ENCODE peak calls at places on chromosomes 12 and 14, in four cellular contexts. B is tibial artery, Z is NB4, Y is brain microvascular endothelial cell. K is an unnamed sample.

GRCh38 chr14:71354801-71355200 is 447.5 kb downstream of the PCNX1 start:
- DNase-seq in B (no peak), Z (no peak), Y (no peak), K (no peak)

GRCh38 chr12:12046401-12046800 is 24.3 kb upstream of the BCL2L14 start:
- DNase-seq in B (no peak), Z (no peak), Y (no peak), K (no peak)

GRCh38 chr12:43370299-43370698 is 181.7 kb downstream of the ADAMTS20 start:
- DNase-seq in B (no peak), Z (peak; percentile 16), Y (peak; percentile 63), K (no peak)

GRCh38 chr12:50888666-50889065 is 45.9 kb downstream of the TMPRSS12 start:
- DNase-seq in B (no peak), Z (no peak), Y (no peak), K (no peak)

GRCh38 chr12:70711831-70712230 is 74.6 kb upstream of the PTPRB start:
- DNase-seq in B (no peak), Z (no peak), Y (no peak), K (no peak)

GRCh38 chr12:68001486-68002466 is 12.5 kb downstream of the IFNG-AS1 start:
- DNase-seq in B (no peak), Z (peak; percentile 50), Y (no peak), K (no peak)

GRCh38 chr14:87133073-87133815 is 859.7 kb downstream of the GALC start:
- DNase-seq in B (no peak), Z (no peak), Y (peak; percentile 1), K (no peak)

GRCh38 chr12:131041216-131041967 is 87.7 kb downstream of the ADGRD1 start:
- DNase-seq in B (no peak), Z (no peak), Y (no peak), K (peak; percentile 71)

GRCh38 chr14:105203057-105203494 is 22.0 kb upstream of the NUDT14 start:
- DNase-seq in B (peak; percentile 84), Z (peak; percentile 60), Y (peak; percentile 56), K (peak; percentile 94)

GRCh38 chr14:54676822-54677708 is 110.1 kb downstream of the SAMD4A start:
- DNase-seq in B (no peak), Z (no peak), Y (peak; percentile 92), K (peak; percentile 65)

GRCh38 chr14:54579606-54580005 is 12.7 kb downstream of the SAMD4A start:
- DNase-seq in B (no peak), Z (no peak), Y (peak; percentile 47), K (no peak)

GRCh38 chr12:131738196-131738595 is 27.3 kb downstream of the SFSWAP start:
- DNase-seq in B (no peak), Z (no peak), Y (no peak), K (no peak)

GRCh38 chr12:11698729-11699128 is 49.3 kb downstream of the ETV6 start:
- DNase-seq in B (no peak), Z (no peak), Y (no peak), K (no peak)

GRCh38 chr14:55249423-55249822 is 21.8 kb upstream of the FBXO34 start:
- DNase-seq in B (no peak), Z (no peak), Y (peak; percentile 54), K (no peak)

GRCh38 chr12:67456281-67456918 is 187.2 kb downstream of the CAND1 start:
- DNase-seq in B (no peak), Z (no peak), Y (peak; percentile 65), K (no peak)

GRCh38 chr12:26514364-26514763 is 318.6 kb downstream of the ITPR2 start:
- DNase-seq in B (no peak), Z (no peak), Y (no peak), K (no peak)

GRCh38 chr12:66066929-66067281 is 63.6 kb downstream of the LLPH start:
- DNase-seq in B (no peak), Z (no peak), Y (no peak), K (no peak)

GRCh38 chr12:66065146-66065545 is 65.4 kb downstream of the LLPH start:
- DNase-seq in B (no peak), Z (no peak), Y (no peak), K (no peak)

GRCh38 chr12:66063976-66064375 is 66.6 kb downstream of the LLPH start:
- DNase-seq in B (no peak), Z (no peak), Y (no peak), K (no peak)

GRCh38 chr12:66065623-66066022 is 64.9 kb downstream of the LLPH start:
- DNase-seq in B (no peak), Z (no peak), Y (peak; percentile 27), K (no peak)

DNA sequence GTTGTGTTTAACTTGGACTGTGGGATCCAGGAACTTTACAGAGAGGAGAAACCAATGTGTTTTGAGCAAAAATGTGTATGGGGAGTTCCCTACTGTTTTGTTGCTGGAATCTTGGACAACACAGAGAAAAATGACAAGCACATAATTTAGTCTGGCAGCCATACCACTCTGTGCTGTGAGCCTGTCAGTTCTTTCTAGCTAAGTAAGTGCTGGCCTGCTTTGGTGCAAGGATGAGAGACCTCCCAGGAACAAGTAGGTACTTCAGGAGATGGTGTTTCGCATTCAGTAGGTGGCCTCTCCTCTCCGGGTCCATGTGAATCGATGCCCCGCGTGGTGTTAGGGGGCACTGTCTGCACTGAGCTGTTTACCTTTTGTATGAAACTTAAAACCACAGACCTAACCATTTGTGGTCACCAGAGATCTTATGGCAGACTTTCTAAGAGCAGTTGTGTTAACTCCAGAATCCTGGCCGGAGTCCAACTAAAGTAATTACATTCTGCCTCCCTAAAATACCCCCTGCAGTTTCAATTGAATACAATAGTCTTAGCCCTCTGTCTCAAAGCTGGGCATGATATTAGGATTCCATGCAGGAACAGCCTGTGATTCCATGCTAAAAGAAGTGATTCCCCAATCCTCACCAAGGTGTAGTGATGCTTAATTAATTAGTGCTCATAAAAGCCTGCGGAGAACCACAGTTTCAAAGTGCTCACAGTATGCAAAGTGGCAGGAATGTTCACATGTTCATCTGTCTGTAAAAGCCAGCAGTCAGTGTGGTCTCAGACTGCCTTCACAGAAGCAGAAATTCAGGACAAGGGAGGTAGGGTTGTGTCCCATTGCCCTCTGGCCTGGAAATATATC is 64.2 kb downstream of the LLPH start:
- DNase-seq in B (no peak), Z (peak; percentile 54), Y (peak; percentile 23), K (no peak)
- H3K4me3 ChIP-seq in B (no peak overlapping the region), Z (no peak overlapping the region), Y (no peak overlapping the region), K (no peak overlapping the region)

DNA sequence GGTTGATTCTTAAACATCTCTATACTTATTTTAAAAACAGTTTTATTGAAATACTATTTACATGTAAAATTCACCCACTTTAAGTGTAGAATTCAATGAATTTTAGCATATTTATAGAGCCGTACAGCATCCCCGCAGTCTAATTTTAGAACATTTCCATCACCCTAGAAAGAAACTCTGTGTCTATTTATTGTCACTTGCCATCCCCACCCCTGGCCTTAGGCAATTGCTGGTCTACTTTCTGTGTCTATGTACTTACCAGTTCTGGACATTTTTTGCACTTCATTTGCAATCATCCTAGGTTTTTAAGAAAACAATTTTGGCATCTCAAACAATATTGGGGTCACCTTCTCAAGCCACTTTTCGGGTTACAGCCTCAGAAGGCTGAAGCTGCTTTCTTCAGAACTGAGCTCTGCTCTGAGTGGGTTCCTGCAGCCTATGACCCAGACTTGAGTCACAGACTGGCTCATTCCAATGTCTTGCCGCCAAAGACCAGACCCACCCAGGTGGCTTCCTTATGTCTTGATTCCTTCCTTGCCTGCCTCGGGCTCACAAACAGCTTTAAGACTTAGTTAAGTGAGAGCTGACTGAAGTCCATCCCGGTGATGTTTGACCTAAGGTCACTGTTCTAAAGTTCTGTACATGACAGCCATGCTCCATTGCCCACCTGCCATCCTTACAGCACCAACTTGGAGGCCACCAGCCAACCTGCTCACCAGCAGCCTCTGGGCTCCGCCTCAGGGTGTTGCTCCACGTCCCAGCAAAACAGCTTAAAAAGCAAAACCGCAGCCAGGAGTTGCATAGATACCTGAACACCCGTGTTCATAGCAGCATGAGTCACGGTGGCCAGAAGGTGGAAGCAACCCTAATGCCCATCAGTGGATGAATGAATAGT is 131.5 kb downstream of the CHST11 start:
- DNase-seq in B (no peak), Z (no peak), Y (peak; percentile 66), K (no peak)
- H3K4me3 ChIP-seq in B (no peak overlapping the region), Z (no peak overlapping the region), Y (peak overlapping the region; percentile 3), K (no peak overlapping the region)

DNA sequence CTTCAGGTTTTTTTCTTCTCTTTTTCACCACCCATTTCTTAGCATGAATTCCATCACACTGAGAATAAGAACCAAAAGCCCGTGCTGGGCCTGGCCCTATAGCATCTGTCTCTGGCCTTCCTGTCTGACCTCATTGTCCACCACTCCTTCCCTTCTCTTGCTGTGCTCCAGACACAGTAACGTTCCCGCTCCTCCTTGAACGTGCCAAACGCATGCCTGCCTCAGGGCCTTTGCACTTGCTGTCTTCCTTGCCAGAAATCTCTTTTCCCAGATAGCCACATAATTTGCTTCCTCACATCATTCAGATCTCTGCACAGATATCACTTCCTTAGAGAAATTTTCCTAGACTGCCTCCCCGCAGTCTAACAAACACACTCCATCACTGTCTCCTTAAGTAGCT is 119.6 kb upstream of the CPSF6 start:
- DNase-seq in B (no peak), Z (no peak), Y (no peak), K (no peak)
- H3K4me3 ChIP-seq in B (no peak overlapping the region), Z (no peak overlapping the region), Y (no peak overlapping the region), K (no peak overlapping the region)

GRCh38 chr12:1582709-1583050 is 11.7 kb downstream of the FBXL14 start:
- DNase-seq in B (no peak), Z (no peak), Y (no peak), K (no peak)

GRCh38 chr12:1584326-1584725 is 10.1 kb downstream of the FBXL14 start:
- DNase-seq in B (no peak), Z (no peak), Y (no peak), K (no peak)

GRCh38 chr12:1581973-1582708 is 12.2 kb downstream of the FBXL14 start:
- DNase-seq in B (no peak), Z (no peak), Y (no peak), K (no peak)

GRCh38 chr12:1580526-1580925 is 13.9 kb downstream of the FBXL14 start:
- DNase-seq in B (no peak), Z (no peak), Y (no peak), K (no peak)

GRCh38 chr12:1583421-1584078 is 10.8 kb downstream of the FBXL14 start:
- DNase-seq in B (peak; percentile 80), Z (peak; percentile 90), Y (peak; percentile 67), K (peak; percentile 71)
- H3K4me3 ChIP-seq in B (peak overlapping the region; percentile 7), Z (no peak overlapping the region), Y (peak overlapping the region; percentile 13), K (no peak overlapping the region)

GRCh38 chr12:53045646-53046045 is 4.2 kb upstream of the TNS2 start:
- DNase-seq in B (peak; percentile 92), Z (no peak), Y (no peak), K (peak; percentile 78)
- H3K4me3 ChIP-seq in B (peak overlapping the region; percentile 71), Z (no peak overlapping the region), Y (no peak overlapping the region), K (peak overlapping the region; percentile 58)

GRCh38 chr12:75945581-75945980 is 86.0 kb downstream of the PHLDA1 start:
- DNase-seq in B (no peak), Z (no peak), Y (peak; percentile 31), K (no peak)

GRCh38 chr12:75944905-75945412 is 86.6 kb downstream of the PHLDA1 start:
- DNase-seq in B (no peak), Z (no peak), Y (no peak), K (no peak)

GRCh38 chr12:75947171-75947723 is 84.3 kb downstream of the PHLDA1 start:
- DNase-seq in B (no peak), Z (no peak), Y (no peak), K (no peak)

GRCh38 chr12:75943730-75944096 is 87.9 kb downstream of the PHLDA1 start:
- DNase-seq in B (no peak), Z (peak; percentile 23), Y (peak; percentile 43), K (no peak)

GRCh38 chr12:75944097-75944904 is 87.3 kb downstream of the PHLDA1 start:
- DNase-seq in B (no peak), Z (peak; percentile 82), Y (peak; percentile 73), K (no peak)
- H3K4me3 ChIP-seq in B (no peak overlapping the region), Z (no peak overlapping the region), Y (no peak overlapping the region), K (no peak overlapping the region)

K was measured in aorta.